ENCODE peak calls at places on chromosome 2, in eight cellular contexts. E is heart right ventricle, G is mammary epithelial cell, B is lower lobe of right lung, V is HCT116, H is cardiac muscle cell, Y is aorta, D is pancreas. U is an unnamed sample. For H3K36me3 and H3K4me1, the result is how much of the 10 kb centered on the place peaks cover.

GRCh38 chr2:101327863-101328394 is 19.4 kb upstream of the RNF149 start:
- DNase-seq in B (no peak), H (no peak), Y (no peak), V (peak), D (no peak), G (peak), E (no peak), U (no peak)

GRCh38 chr2:158795110-158795924 is at the start of gene DAPL1:
- DNase-seq in H (no peak), G (no peak), E (no peak), V (no peak), D (peak), Y (no peak), B (no peak), U (no peak)

GRCh38 chr2:230575640-230576324 is 136.9 kb upstream of the CAB39 start:
- DNase-seq in D (no peak), B (no peak), V (peak), G (no peak), Y (no peak), E (no peak), H (no peak), U (no peak)

GRCh38 chr2:100291152-100291970 is 30.9 kb downstream of the LONRF2 start:
- DNase-seq in E (no peak), B (peak), V (peak), Y (no peak), D (no peak), G (peak), H (peak), U (no peak)

GRCh38 chr2:230986520-230987136 is 9.3 kb upstream of the SPATA3 start:
- DNase-seq in E (no peak), V (no peak), D (no peak), Y (no peak), G (no peak), B (no peak), H (no peak), U (no peak)

GRCh38 chr2:176692518-176692917 is 423.3 kb downstream of the MTX2 start:
- DNase-seq in B (no peak), Y (no peak), V (no peak), E (no peak), H (no peak), D (no peak), G (no peak), U (no peak)

GRCh38 chr2:64637000-64637628 is 16.6 kb downstream of the SERTAD2 start:
- DNase-seq in E (no peak), B (no peak), H (no peak), D (no peak), Y (no peak), G (no peak), V (no peak), U (no peak)

GRCh38 chr2:158926478-158926948 is 41.9 kb upstream of the TANC1 start:
- DNase-seq in E (no peak), D (no peak), Y (no peak), V (peak), B (no peak), H (peak), G (peak), U (no peak)

GRCh38 chr2:111156529-111156928 is 35.8 kb downstream of the BCL2L11 start:
- DNase-seq in H (no peak), G (no peak), E (no peak), V (no peak), D (no peak), B (no peak), Y (no peak), U (no peak)

GRCh38 chr2:111154758-111155157 is 34.0 kb downstream of the BCL2L11 start:
- DNase-seq in Y (no peak), V (no peak), G (no peak), D (no peak), B (no peak), H (no peak), E (no peak), U (no peak)

GRCh38 chr2:111155610-111156009 is 34.9 kb downstream of the BCL2L11 start:
- DNase-seq in G (peak), V (no peak), Y (no peak), B (no peak), E (no peak), D (no peak), H (no peak), U (no peak)

GRCh38 chr2:111157798-111158197 is 37.1 kb downstream of the BCL2L11 start:
- DNase-seq in B (no peak), G (no peak), D (no peak), V (no peak), E (no peak), Y (no peak), H (no peak), U (no peak)

DNA sequence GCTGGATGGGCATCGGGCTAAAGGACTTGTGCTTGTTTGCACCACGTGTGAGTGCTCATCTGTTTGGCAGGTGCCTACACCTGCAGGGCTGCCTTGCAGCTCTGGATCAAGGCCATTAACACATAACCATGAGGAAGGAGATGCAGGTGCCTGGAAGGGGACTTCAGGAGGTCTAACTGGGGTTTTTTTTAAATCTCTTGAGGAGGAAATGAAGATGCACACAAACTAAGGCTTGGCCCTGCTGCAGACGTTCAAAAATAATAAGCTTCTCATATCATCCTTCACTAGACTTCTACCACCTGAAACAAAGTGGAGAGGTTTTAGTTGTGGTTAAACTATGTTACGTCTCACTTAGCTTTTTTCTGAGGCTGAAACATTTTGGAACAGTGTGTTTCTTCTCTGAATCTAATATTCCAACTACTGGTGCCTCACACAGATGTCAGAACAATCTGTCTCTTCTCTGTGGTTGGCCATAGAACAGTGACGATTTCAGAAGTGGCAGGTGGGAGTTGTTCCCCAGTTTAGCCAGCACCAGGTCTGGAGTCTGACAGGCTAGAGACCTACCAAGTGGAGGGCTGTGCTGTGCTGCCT is 36.5 kb downstream of the BCL2L11 start:
- DNase-seq in V (no peak), H (no peak), D (no peak), Y (no peak), G (no peak), B (no peak), E (no peak), U (no peak)
- H3K27ac ChIP-seq in V (no peak), H (no peak), D (no peak), Y (no peak), G (no peak), B (no peak), E (no peak), U (no peak)

DNA sequence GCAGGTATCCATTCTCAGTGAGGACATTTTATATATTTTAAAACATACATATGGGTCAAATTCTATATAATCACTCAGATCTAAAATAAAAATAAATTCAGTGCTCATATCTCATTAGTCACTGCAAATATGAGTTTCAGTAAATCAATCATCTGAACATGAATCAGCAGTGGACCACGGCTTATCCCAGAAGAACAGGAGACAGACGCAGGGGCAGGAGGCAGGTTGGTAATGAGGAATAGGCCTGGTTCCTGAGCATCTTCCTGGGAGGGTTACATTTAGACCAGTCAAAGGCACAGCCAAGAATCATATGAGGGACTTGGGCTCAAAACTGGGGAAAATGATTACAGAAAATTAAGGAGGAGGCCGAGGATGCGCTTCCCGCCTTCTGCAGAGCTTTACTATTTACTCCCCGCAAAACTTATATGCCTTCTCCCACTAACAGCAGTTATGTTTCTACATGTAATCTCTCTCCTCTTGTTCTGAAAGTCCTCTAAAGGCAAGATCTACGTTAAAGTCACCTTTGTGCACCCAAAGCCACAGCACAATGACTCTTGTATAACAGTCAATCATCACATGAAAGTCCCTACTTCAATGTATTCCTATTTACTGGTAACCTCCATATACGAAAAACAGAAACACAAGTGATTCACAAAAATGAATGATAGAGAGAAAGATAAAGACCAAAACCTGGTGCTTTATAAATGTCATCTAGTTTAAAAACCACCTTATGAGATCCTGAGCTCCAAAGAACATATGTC is 35.1 kb downstream of the SH3YL1 start:
- DNase-seq in H (no peak), E (no peak), D (no peak), Y (no peak), G (no peak), B (no peak), V (no peak), U (no peak)
- H3K36me3 ChIP-seq in H (under half), E (half or more), D (half or more), Y (under half), G (under half), B (half or more), V (under half), U (half or more)

GRCh38 chr2:221570321-221571107 is 1.6 kb downstream of the EPHA4 start:
- DNase-seq in E (peak), B (no peak), Y (peak), V (no peak), H (peak), G (peak), D (peak), U (no peak)

GRCh38 chr2:221572180-221572820 is at the start of gene EPHA4:
- DNase-seq in D (peak), B (peak), V (peak), E (peak), Y (peak), H (peak), G (peak), U (peak)

GRCh38 chr2:221569342-221570278 is 2.5 kb downstream of the EPHA4 start:
- DNase-seq in V (no peak), B (no peak), D (peak), Y (no peak), H (no peak), E (no peak), G (no peak), U (no peak)

GRCh38 chr2:221571391-221572179 is 519 bp downstream of the EPHA4 start:
- DNase-seq in V (no peak), B (peak), G (peak), E (peak), Y (peak), H (peak), D (peak), U (peak)

DNA sequence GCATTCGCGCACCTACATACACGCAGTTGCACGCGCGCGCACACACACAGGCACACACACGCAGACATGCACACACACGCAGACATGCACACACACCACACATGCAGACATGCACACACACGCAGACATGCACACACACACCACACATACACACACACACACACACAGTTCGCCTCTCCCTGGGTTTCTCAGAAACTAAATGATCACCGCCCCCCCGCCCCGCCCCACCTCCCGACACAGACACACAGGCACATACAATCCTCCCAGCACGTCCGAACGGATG is 1.1 kb downstream of the EPHA4 start:
- DNase-seq in Y (no peak), D (no peak), G (no peak), V (no peak), H (peak), E (no peak), B (peak), U (no peak)
- H3K4me1 ChIP-seq in Y (under half), D (under half), G (under half), V (under half), H (under half), E (under half), B (under half), U (half or more)

DNA sequence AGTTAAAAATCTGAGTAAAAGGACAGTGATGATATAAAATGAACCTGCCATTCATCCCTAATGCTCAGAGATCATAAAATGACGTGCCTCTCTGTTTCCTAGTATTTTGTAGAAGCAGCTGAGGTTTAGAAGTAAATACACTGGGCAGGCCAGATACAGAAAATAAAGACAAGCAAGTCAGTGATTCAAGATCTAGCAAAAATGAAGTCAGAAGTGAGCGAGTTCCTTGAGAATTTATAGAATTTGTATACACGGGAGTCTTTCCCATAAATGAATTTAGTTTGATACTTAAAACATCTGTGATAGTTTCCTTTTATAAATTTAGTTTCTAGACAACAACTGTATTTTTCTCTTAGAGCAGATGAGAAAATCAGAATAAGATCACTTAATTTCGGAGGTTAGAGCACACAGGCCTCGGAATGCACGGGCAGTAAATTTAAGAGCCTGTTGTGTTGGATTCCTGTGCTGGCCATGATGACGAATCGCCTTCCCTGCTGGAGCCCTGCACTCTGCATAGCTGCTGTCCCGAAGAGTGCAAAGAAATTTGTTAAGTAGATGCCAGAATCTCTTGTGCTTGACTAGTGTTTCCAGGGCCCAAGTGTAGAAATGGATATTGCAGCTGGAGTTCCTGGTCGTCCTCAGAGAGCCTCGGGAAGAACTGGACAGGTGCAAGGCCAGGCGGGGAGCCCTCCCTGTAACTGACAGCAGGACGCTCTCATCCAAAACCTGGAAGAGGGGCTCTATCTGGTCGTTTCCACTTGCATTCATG is 83.7 kb upstream of the RBM44 start:
- DNase-seq in Y (no peak), V (no peak), H (peak), D (no peak), B (no peak), E (no peak), G (no peak), U (no peak)
- H3K27ac ChIP-seq in Y (peak), V (no peak), H (peak), D (no peak), B (peak), E (peak), G (no peak), U (peak)

GRCh38 chr2:28406276-28407096 is 13.8 kb downstream of the FOSL2 start:
- DNase-seq in H (peak), D (no peak), G (peak), B (peak), E (no peak), V (no peak), Y (no peak), U (no peak)

GRCh38 chr2:28403388-28403956 is 10.8 kb downstream of the FOSL2 start:
- DNase-seq in H (no peak), B (no peak), G (no peak), E (no peak), Y (peak), V (no peak), D (no peak), U (no peak)

GRCh38 chr2:28404086-28404485 is 11.4 kb downstream of the FOSL2 start:
- DNase-seq in G (no peak), B (no peak), E (no peak), V (no peak), D (no peak), H (no peak), Y (no peak), U (no peak)

GRCh38 chr2:28407131-28407975 is 14.7 kb downstream of the FOSL2 start:
- DNase-seq in V (no peak), B (peak), G (no peak), D (no peak), Y (no peak), E (no peak), H (no peak), U (no peak)

GRCh38 chr2:28405537-28405936 is 12.9 kb downstream of the FOSL2 start:
- DNase-seq in D (no peak), G (no peak), E (no peak), Y (no peak), H (no peak), B (no peak), V (no peak), U (no peak)
- H3K36me3 ChIP-seq in D (half or more), G (under half), E (half or more), Y (under half), H (under half), B (half or more), V (under half), U (half or more)

GRCh38 chr2:160352492-160352891 is 141.1 kb downstream of the RBMS1 start:
- DNase-seq in D (no peak), E (no peak), Y (no peak), B (no peak), G (peak), V (no peak), H (peak), U (no peak)

GRCh38 chr2:160353166-160353565 is 140.4 kb downstream of the RBMS1 start:
- DNase-seq in Y (no peak), G (no peak), B (no peak), V (no peak), D (no peak), H (no peak), E (no peak), U (no peak)

GRCh38 chr2:160353813-160354212 is 139.8 kb downstream of the RBMS1 start:
- DNase-seq in G (no peak), V (no peak), B (no peak), E (no peak), Y (no peak), H (no peak), D (no peak), U (no peak)

GRCh38 chr2:160349306-160349705 is 144.3 kb downstream of the RBMS1 start:
- DNase-seq in H (no peak), V (no peak), G (no peak), D (no peak), Y (no peak), E (no peak), B (no peak), U (no peak)

DNA sequence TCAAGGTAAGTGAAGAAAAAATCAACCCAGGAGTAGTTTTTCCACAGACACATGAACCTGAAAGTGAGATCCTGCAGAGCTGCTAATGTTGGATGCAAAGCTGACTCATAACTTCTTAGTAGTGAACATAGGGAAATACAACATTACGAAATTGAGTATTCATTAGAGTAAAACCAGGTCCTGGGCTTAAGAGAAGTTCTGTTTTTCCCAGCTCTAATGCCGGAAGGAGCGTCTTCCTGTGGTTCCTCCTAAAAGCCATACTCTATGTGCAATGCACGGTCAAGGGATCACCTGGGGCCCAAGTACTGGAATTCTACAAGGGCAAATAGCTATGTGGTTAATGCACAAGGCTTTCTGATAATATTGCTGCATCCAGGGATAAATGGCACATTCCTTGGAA is 141.6 kb downstream of the RBMS1 start:
- DNase-seq in E (no peak), G (peak), Y (no peak), D (no peak), B (no peak), V (no peak), H (peak), U (no peak)
- H3K4me1 ChIP-seq in E (half or more), G (under half), Y (under half), D (under half), B (half or more), V (under half), H (under half), U (half or more)

DNA sequence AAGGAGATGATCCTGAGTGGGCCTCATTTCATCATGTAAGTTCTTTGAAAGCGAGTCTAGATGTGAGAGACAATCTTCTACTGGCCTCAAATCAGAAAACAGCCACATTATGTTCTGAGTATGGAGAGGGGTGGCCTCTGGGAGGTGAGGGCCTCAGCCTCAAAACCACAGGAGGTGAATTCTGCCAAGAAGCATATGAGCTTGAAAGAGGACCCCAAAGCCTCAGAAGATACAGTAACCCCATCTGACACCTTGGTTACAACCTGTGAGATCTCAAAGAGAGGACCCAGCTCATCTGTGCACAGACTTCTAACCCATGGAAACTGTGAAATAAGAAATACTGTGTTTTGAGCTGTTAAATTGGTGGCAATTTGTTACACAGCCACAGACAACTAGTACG is 200.1 kb downstream of the ARHGAP15 start:
- DNase-seq in V (no peak), D (no peak), E (no peak), B (no peak), G (no peak), H (no peak), Y (no peak), U (no peak)
- H3K27ac ChIP-seq in V (no peak), D (no peak), E (no peak), B (no peak), G (no peak), H (no peak), Y (no peak), U (no peak)

U was measured in left ventricle myocardium inferior.